ENCODE peak calls at places on chromosomes 7 and 10, in nine cellular contexts. L is stomach, D is ovary, Y is body of pancreas, C is esophagus muscularis mucosa, P is thyroid gland, W is HepG2, H is gastrocnemius medialis, M is breast epithelium. Z is an unnamed sample.

GRCh38 chr10:101122270-101123084 is 8.6 kb upstream of the TLX1 start:
- DNase-seq in W (no peak), D (no peak), H (no peak), C (no peak), L (no peak), M (no peak), Y (no peak), P (no peak), Z (no peak)

GRCh38 chr7:71361633-71362032 is 229.7 kb downstream of the GALNT17 start:
- DNase-seq in M (no peak), P (no peak), C (no peak), W (no peak), D (no peak), L (no peak), H (no peak), Y (no peak), Z (no peak)

GRCh38 chr7:18903676-18904075 is 213.8 kb downstream of the TWIST1 start:
- DNase-seq in P (no peak), H (no peak), L (no peak), W (no peak), M (no peak), C (no peak), D (no peak), Y (no peak), Z (no peak)

GRCh38 chr10:101827919-101828600 is 9.8 kb upstream of the OGA start:
- DNase-seq in W (no peak), C (no peak), Y (no peak), L (no peak), D (no peak), H (no peak), M (no peak), P (no peak), Z (no peak)

GRCh38 chr7:6330657-6331056 is 58.2 kb upstream of the CYTH3 start:
- DNase-seq in W (no peak), L (no peak), C (no peak), Y (no peak), D (no peak), M (no peak), H (no peak), P (no peak), Z (no peak)

GRCh38 chr7:34153680-34154270 is 248.4 kb downstream of the BMPER start:
- DNase-seq in C (no peak), D (no peak), L (no peak), Y (no peak), M (no peak), H (no peak), W (no peak), P (no peak), Z (no peak)

GRCh38 chr10:126387931-126388911 is at the start of gene ADAM12:
- DNase-seq in Y (peak), M (no peak), H (no peak), C (peak), W (no peak), P (peak), D (peak), L (no peak), Z (peak)

GRCh38 chr7:71509381-71509780 is 377.4 kb downstream of the GALNT17 start:
- DNase-seq in L (no peak), P (no peak), H (no peak), C (no peak), Y (no peak), M (no peak), W (no peak), D (no peak), Z (no peak)

GRCh38 chr10:90806677-90807076 is 51.2 kb downstream of the HTR7 start:
- DNase-seq in H (no peak), Y (no peak), C (no peak), D (no peak), W (no peak), L (no peak), P (no peak), M (no peak), Z (no peak)

GRCh38 chr7:123787227-123788007 is 38.6 kb upstream of the WASL start:
- DNase-seq in C (no peak), H (no peak), D (no peak), M (no peak), W (no peak), P (no peak), L (no peak), Y (no peak), Z (no peak)

GRCh38 chr10:132458595-132459251 is 61.7 kb downstream of the PWWP2B start:
- DNase-seq in H (no peak), D (peak), P (peak), Y (no peak), L (peak), M (no peak), W (no peak), C (no peak), Z (peak)

GRCh38 chr10:117460846-117461765 is 81.4 kb upstream of the EMX2 start:
- DNase-seq in H (no peak), W (no peak), D (no peak), M (no peak), Y (no peak), C (no peak), P (no peak), L (no peak), Z (no peak)

GRCh38 chr10:92688927-92689662 is 660 bp upstream of the HHEX start:
- DNase-seq in W (peak), D (peak), P (peak), C (no peak), L (peak), Y (peak), M (no peak), H (no peak), Z (no peak)

GRCh38 chr10:44473146-44473545 is 88.2 kb upstream of the CXCL12 start:
- DNase-seq in D (no peak), Y (no peak), C (no peak), M (no peak), H (no peak), L (no peak), P (no peak), W (no peak), Z (no peak)

GRCh38 chr10:43292745-43293676 is 26.1 kb upstream of the RASGEF1A start:
- DNase-seq in H (peak), L (peak), D (peak), M (peak), P (peak), C (no peak), Y (peak), W (peak), Z (peak)

GRCh38 chr7:116671681-116672595 is at the start of gene MET:
- DNase-seq in P (peak), M (peak), C (no peak), Y (peak), D (peak), H (peak), W (peak), L (peak), Z (peak)

GRCh38 chr10:65570143-65571010 is 1355.5 kb upstream of the LRRTM3 start:
- DNase-seq in M (no peak), P (peak), D (peak), C (no peak), W (peak), L (peak), Y (peak), H (no peak), Z (peak)

GRCh38 chr7:47435889-47436312 is 146.0 kb downstream of the TNS3 start:
- DNase-seq in M (peak), H (peak), C (no peak), Y (peak), W (peak), L (peak), D (peak), P (peak), Z (peak)

GRCh38 chr7:69598487-69599148 is 343 bp downstream of the AUTS2 start:
- DNase-seq in C (no peak), D (peak), M (no peak), P (no peak), H (peak), Y (no peak), W (no peak), L (no peak), Z (peak)

GRCh38 chr7:13742126-13742525 is 247.3 kb downstream of the ETV1 start:
- DNase-seq in C (no peak), P (no peak), Y (peak), H (no peak), M (no peak), D (no peak), L (no peak), W (no peak), Z (no peak)

GRCh38 chr10:100724531-100725027 is 20.8 kb upstream of the PAX2 start:
- DNase-seq in M (no peak), W (no peak), C (no peak), H (no peak), P (no peak), Y (no peak), L (no peak), D (no peak), Z (no peak)

GRCh38 chr10:33132626-33133025 is 174.6 kb upstream of the ITGB1 start:
- DNase-seq in D (no peak), C (no peak), P (no peak), L (no peak), Y (no peak), W (no peak), H (no peak), M (no peak), Z (no peak)

GRCh38 chr7:27834179-27834921 is 94.4 kb downstream of the TAX1BP1 start:
- DNase-seq in Y (no peak), P (peak), D (no peak), L (no peak), C (no peak), M (no peak), H (peak), W (no peak), Z (no peak)

GRCh38 chr10:6204063-6204340 is 1.3 kb downstream of the PFKFB3 start:
- DNase-seq in M (no peak), P (peak), C (no peak), Y (peak), D (peak), H (no peak), L (peak), W (no peak), Z (no peak)

GRCh38 chr7:32518534-32519140 is 23.3 kb downstream of the AVL9 start:
- DNase-seq in P (no peak), L (no peak), C (no peak), W (peak), Y (no peak), M (no peak), H (no peak), D (no peak), Z (no peak)

GRCh38 chr7:22565315-22565811 is 65.4 kb upstream of the STEAP1B start:
- DNase-seq in P (no peak), W (no peak), C (no peak), H (no peak), D (no peak), Y (no peak), L (no peak), M (no peak), Z (no peak)

GRCh38 chr7:15561840-15562239 is at the start of gene AGMO:
- DNase-seq in M (peak), Y (peak), L (no peak), D (peak), H (peak), C (no peak), W (peak), P (peak), Z (peak)

GRCh38 chr10:88820990-88821389 is 18.5 kb downstream of the LIPM start:
- DNase-seq in P (no peak), M (no peak), C (no peak), D (no peak), Y (no peak), L (no peak), W (no peak), H (no peak), Z (no peak)

GRCh38 chr7:19143930-19144574 is 1.2 kb downstream of the FERD3L start:
- DNase-seq in D (no peak), L (no peak), Y (no peak), M (no peak), H (no peak), W (no peak), P (no peak), C (no peak), Z (peak)

GRCh38 chr10:112769611-112770370 is 180.3 kb upstream of the TCF7L2 start:
- DNase-seq in C (peak), H (no peak), W (no peak), P (no peak), Y (no peak), M (no peak), L (no peak), D (no peak), Z (no peak)

GRCh38 chr10:67784584-67784983 is 53.4 kb downstream of the DNAJC12 start:
- DNase-seq in H (no peak), M (no peak), Y (no peak), L (no peak), C (no peak), P (no peak), D (no peak), W (no peak), Z (no peak)

GRCh38 chr7:41928781-41929180 is 225.9 kb upstream of the INHBA start:
- DNase-seq in H (no peak), L (no peak), W (no peak), D (no peak), Y (no peak), M (no peak), P (no peak), C (peak), Z (no peak)

GRCh38 chr7:70092314-70093303 is 494.3 kb downstream of the AUTS2 start:
- DNase-seq in W (no peak), P (no peak), Y (no peak), D (peak), M (no peak), L (no peak), H (peak), C (no peak), Z (no peak)

GRCh38 chr10:129277080-129277479 is 190.0 kb upstream of the MGMT start:
- DNase-seq in Y (no peak), P (no peak), H (no peak), M (no peak), D (no peak), L (no peak), C (no peak), W (no peak), Z (peak)

GRCh38 chr10:70699659-70700174 is 27.4 kb downstream of the ADAMTS14 start:
- DNase-seq in D (no peak), L (no peak), C (no peak), Y (no peak), W (peak), H (no peak), M (no peak), P (peak), Z (no peak)

GRCh38 chr10:119449760-119450461 is 92.6 kb downstream of the RGS10 start:
- DNase-seq in C (no peak), P (peak), D (peak), H (peak), M (peak), Y (peak), L (no peak), W (no peak), Z (peak)

GRCh38 chr10:119450606-119451304 is 91.8 kb downstream of the RGS10 start:
- DNase-seq in P (no peak), H (no peak), C (no peak), D (no peak), Y (no peak), M (no peak), L (no peak), W (no peak), Z (no peak)

GRCh38 chr10:119448579-119449209 is 93.8 kb downstream of the RGS10 start:
- DNase-seq in C (no peak), D (no peak), M (no peak), P (no peak), W (no peak), H (no peak), L (no peak), Y (no peak), Z (peak)

GRCh38 chr10:119447823-119448546 is 94.5 kb downstream of the RGS10 start:
- DNase-seq in P (no peak), C (no peak), H (no peak), Y (no peak), W (no peak), L (no peak), D (peak), M (no peak), Z (no peak)

GRCh38 chr10:119449210-119449584 is 93.3 kb downstream of the RGS10 start:
- DNase-seq in Y (no peak), P (no peak), W (no peak), L (no peak), C (no peak), M (no peak), H (no peak), D (no peak), Z (no peak)
- H3K27ac ChIP-seq in Y (no peak), P (peak), W (no peak), L (no peak), C (no peak), M (peak), H (no peak), D (no peak), Z (no peak)

GRCh38 chr7:105489409-105489808 is 32.7 kb downstream of the PUS7 start:
- DNase-seq in C (no peak), D (no peak), L (no peak), Y (no peak), M (no peak), H (no peak), W (no peak), P (no peak), Z (no peak)

GRCh38 chr7:105493196-105493927 is 28.7 kb downstream of the PUS7 start:
- DNase-seq in M (no peak), D (no peak), H (no peak), W (no peak), Y (no peak), L (no peak), P (no peak), C (no peak), Z (no peak)

GRCh38 chr7:105496501-105496900 is 25.6 kb downstream of the PUS7 start:
- DNase-seq in Y (no peak), L (no peak), D (no peak), H (no peak), W (no peak), M (no peak), C (no peak), P (no peak), Z (no peak)

GRCh38 chr7:105497016-105497415 is 25.1 kb downstream of the PUS7 start:
- DNase-seq in L (no peak), M (no peak), H (no peak), P (no peak), D (no peak), W (no peak), C (no peak), Y (no peak), Z (no peak)

DNA sequence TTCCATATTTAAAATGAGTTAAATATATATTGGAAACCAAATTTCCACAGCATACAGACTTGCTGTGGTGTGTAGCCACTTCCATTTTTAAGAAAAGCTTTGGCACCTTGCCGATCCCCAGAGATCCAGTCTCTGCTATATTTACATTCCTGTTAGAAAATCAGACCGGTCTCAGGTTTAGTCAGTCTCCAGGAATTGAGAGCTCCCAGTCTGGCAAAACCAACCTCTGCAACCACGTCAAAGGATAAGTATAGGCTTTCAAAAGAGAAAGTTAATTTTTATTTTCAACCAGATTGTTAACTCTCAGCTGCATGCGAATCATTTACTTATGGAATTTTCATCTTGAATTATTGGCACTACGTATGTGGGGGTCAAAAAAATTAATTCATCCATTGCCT is 28.1 kb downstream of the PUS7 start:
- DNase-seq in W (no peak), P (no peak), Y (no peak), C (no peak), M (peak), H (no peak), L (peak), D (peak), Z (no peak)
- TF ChIP-seq POLR2A in W (no peak), P (no peak), Y (no peak), C (no peak), M (no peak), H (no peak), L (no peak), D (no peak), Z (no peak)

GRCh38 chr7:44308741-44309270 is 16.6 kb downstream of the CAMK2B start:
- DNase-seq in L (peak), C (peak), W (no peak), P (peak), D (no peak), H (no peak), Y (no peak), M (peak), Z (no peak)
- H3K27ac ChIP-seq in L (no peak), C (no peak), W (no peak), P (peak), D (no peak), H (peak), Y (no peak), M (peak), Z (no peak)

DNA sequence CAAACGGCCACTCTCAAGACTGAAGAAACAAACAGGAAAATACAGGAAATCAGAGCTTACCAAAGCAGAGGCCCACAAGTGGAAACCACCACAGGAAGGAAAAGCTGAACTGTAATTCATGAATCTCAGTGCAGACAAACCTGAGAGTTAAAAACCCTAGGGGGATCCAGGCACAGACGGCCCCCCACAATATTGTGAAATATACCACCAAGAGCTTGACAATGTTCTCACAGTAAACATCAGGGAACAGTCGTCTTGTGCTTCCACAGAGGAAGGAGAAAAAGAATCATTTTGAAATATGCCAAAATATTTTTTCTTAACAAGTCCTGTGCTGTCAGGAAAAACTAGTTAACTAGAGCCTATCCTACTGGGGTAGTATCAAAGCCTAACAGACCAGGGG is 68.2 kb upstream of the NRG3 start:
- DNase-seq in C (no peak), Y (no peak), H (no peak), D (no peak), W (no peak), L (no peak), P (no peak), M (no peak), Z (no peak)
- TF ChIP-seq POLR2A in C (no peak), Y (no peak), H (no peak), D (no peak), W (no peak), L (no peak), P (no peak), M (no peak), Z (no peak)

DNA sequence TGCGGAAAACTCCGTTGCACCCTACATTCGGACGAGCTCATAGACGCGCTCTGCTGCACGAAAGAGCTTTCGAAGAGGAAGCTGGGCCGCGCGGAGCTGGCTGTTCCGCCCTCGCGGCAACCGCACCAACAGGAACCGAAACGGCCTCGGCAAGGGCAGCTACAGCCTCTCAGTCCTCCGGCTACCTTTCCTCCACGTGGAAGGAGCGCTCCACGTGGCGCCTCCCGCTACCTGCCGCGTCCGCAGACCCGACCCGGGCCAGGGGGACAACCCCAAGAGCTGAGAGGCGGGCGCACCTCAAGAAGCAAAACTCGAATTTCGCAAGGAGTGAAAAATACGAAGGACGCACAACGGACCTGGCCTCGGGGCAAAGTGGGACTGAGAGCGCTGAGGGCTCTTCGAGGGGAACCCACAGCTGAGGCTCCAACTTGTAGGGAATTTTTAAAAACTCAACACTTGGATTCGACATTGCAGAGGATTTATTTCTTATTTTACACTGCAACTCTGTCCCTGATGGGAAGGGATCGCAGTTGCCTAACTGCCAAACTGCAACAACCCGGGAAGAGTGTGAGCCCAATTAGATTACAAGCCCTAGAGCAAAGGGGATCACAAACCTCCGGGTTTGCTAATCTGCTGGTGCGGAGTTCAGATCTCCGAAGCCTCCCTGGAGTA is 1.4 kb downstream of the HPSE2 start:
- DNase-seq in P (peak), M (no peak), L (peak), W (no peak), C (no peak), D (no peak), H (peak), Y (peak), Z (peak)
- H3K27ac ChIP-seq in P (no peak), M (peak), L (peak), W (no peak), C (peak), D (no peak), H (no peak), Y (no peak), Z (no peak)

Z was measured in heart left ventricle.